ENCODE peak calls at places on chromosome 2, in seven cellular contexts. W is WERI-Rb-1; T is brain microvascular endothelial cell; E is Peyer's patch; S is naive thymus-derived CD4-positive, alpha-beta T cell; O is SJSA1; F is tibial artery. C is an unnamed sample. For H3K27me3 and H3K36me3, the result is how much of the 10 kb centered on the place peaks cover.

GRCh38 chr2:167550448-167550847 is 662.2 kb downstream of the XIRP2 start:
- DNase-seq in W (no peak), T (peak), E (no peak), S (no peak), O (no peak), F (no peak), C (peak)

GRCh38 chr2:64987963-64988419 is 1.2 kb upstream of the SLC1A4 start:
- DNase-seq in W (no peak), T (no peak), E (no peak), S (no peak), O (no peak), F (no peak), C (no peak)

GRCh38 chr2:77119333-77119732 is 402.8 kb downstream of the LRRTM4 start:
- DNase-seq in W (no peak), T (no peak), E (no peak), S (no peak), O (no peak), F (no peak), C (no peak)

GRCh38 chr2:19860022-19860421 is 41.8 kb downstream of the TTC32 start:
- DNase-seq in W (no peak), T (no peak), E (no peak), S (no peak), O (no peak), F (peak), C (no peak)

GRCh38 chr2:225122582-225123486 is 80.6 kb upstream of the DOCK10 start:
- DNase-seq in W (peak), T (peak), E (no peak), S (peak), O (no peak), F (no peak), C (no peak)

GRCh38 chr2:226185613-226186211 is 613.9 kb downstream of the IRS1 start:
- DNase-seq in W (no peak), T (peak), E (no peak), S (no peak), O (peak), F (no peak), C (no peak)

GRCh38 chr2:237012577-237013237 is 73.0 kb upstream of the COPS8 start:
- DNase-seq in W (no peak), T (peak), E (no peak), S (no peak), O (no peak), F (no peak), C (no peak)

GRCh38 chr2:216366777-216367465 is 5.4 kb downstream of the MARCHF4 start:
- DNase-seq in W (no peak), T (no peak), E (no peak), S (no peak), O (no peak), F (no peak), C (no peak)

GRCh38 chr2:71379086-71379485 is 47.5 kb downstream of the ZNF638 start:
- DNase-seq in W (no peak), T (peak), E (no peak), S (no peak), O (peak), F (no peak), C (no peak)

GRCh38 chr2:45983213-45983612 is 314.0 kb upstream of the EPAS1 start:
- DNase-seq in W (no peak), T (no peak), E (no peak), S (no peak), O (no peak), F (no peak), C (no peak)

GRCh38 chr2:29920631-29921559 is 491 bp downstream of the ALK start:
- DNase-seq in W (peak), T (no peak), E (no peak), S (no peak), O (peak), F (no peak), C (no peak)

GRCh38 chr2:29920130-29920577 is 1.2 kb downstream of the ALK start:
- DNase-seq in W (peak), T (no peak), E (no peak), S (peak), O (peak), F (peak), C (peak)

GRCh38 chr2:29921560-29921915 is at the start of gene ALK:
- DNase-seq in W (peak), T (peak), E (peak), S (no peak), O (peak), F (peak), C (peak)

GRCh38 chr2:29910960-29911359 is 10.4 kb downstream of the ALK start:
- DNase-seq in W (no peak), T (no peak), E (no peak), S (no peak), O (no peak), F (no peak), C (no peak)

DNA sequence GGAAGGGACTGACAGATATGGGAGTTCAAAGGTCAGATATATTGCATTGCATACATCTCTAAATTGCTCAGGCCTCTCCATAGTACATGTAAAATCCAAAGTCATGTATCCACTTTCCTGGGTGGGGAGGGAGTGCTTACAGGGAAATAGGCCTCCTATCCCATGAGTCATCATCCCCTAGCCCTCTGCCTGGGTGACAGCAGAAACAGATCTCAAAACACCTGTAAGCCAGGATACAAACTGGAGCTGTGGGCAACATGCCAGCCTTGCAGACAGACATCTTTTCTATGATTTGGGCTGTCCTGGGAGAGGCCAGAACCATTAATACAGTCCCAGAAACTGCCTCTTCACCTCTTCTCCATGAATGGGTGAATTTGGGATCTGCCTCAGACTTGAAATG is 4.8 kb downstream of the ALK start:
- DNase-seq in W (no peak), T (no peak), E (no peak), S (no peak), O (no peak), F (no peak), C (no peak)
- H3K27me3 ChIP-seq in W (under half), T (under half), E (under half), S (under half), O (under half), F (under half), C (under half)

GRCh38 chr2:208250401-208250800 is 4.5 kb downstream of the IDH1 start:
- DNase-seq in W (no peak), T (no peak), E (no peak), S (no peak), O (no peak), F (no peak), C (no peak)
- H3K36me3 ChIP-seq in W (under half), T (under half), E (under half), S (under half), O (under half), F (under half), C (under half)

GRCh38 chr2:25376750-25377621 is 35.3 kb upstream of the DNMT3A start:
- DNase-seq in W (peak), T (peak), E (peak), S (peak), O (peak), F (peak), C (peak)
- H3K4me3 ChIP-seq in W (peak), T (peak), E (peak), S (peak), O (peak), F (peak), C (peak)

DNA sequence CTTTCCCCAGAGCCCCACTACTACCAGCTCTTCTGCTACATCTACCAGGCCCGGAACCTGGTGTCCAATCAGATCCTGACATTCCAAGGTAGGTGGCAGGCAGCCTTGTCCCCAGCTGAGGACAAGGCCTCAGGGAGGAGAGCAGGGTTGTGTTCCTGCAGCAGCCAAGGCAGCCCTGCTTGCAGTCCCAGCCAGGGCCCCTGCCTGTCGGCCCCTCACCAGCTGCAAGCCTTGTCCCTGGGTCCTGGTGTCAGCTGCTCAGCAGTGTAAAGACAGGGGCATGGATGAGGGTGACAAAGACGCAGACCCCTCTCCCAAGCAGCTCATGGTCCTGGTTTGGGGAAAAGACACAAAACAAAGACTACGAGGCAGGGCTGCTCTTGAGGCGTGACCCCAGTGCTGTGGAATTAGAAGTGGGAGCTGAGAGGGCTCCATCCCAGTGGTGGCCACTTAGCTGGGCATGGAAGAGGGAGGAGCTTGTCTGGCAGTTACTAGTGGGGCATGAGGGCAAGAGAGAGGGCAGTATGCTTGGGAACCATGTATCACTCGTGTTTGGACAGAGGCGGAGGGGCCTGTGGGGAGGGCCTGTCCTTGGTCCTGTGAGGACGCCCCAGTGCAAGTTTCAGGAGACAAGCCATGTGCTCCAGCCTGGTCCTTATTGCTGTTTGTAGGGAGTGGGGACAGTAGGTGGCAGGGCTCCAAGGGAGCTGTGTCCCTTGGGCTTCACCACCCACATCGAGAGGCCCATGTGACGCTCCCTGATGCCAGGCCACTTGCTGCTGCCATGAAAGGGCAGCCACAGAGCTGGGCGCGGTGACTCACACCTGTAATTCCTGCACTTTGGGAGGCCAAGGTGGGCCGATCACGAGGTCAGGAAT is 47.5 kb downstream of the LMAN2L start:
- DNase-seq in W (no peak), T (no peak), E (no peak), S (no peak), O (no peak), F (no peak), C (no peak)
- H3K27me3 ChIP-seq in W (under half), T (under half), E (under half), S (under half), O (under half), F (under half), C (under half)

GRCh38 chr2:37644191-37644590 is 27.3 kb downstream of the CDC42EP3 start:
- DNase-seq in W (no peak), T (no peak), E (no peak), S (no peak), O (no peak), F (no peak), C (no peak)

GRCh38 chr2:37638973-37639372 is 32.5 kb downstream of the CDC42EP3 start:
- DNase-seq in W (no peak), T (no peak), E (no peak), S (no peak), O (no peak), F (no peak), C (no peak)

GRCh38 chr2:37643102-37644078 is 28.1 kb downstream of the CDC42EP3 start:
- DNase-seq in W (no peak), T (no peak), E (no peak), S (no peak), O (no peak), F (no peak), C (no peak)

GRCh38 chr2:37639631-37640030 is 31.8 kb downstream of the CDC42EP3 start:
- DNase-seq in W (no peak), T (no peak), E (no peak), S (no peak), O (no peak), F (no peak), C (no peak)

GRCh38 chr2:37641582-37642111 is 29.8 kb downstream of the CDC42EP3 start:
- DNase-seq in W (no peak), T (no peak), E (no peak), S (no peak), O (no peak), F (no peak), C (no peak)
- H3K36me3 ChIP-seq in W (under half), T (under half), E (under half), S (under half), O (half or more), F (under half), C (under half)

DNA sequence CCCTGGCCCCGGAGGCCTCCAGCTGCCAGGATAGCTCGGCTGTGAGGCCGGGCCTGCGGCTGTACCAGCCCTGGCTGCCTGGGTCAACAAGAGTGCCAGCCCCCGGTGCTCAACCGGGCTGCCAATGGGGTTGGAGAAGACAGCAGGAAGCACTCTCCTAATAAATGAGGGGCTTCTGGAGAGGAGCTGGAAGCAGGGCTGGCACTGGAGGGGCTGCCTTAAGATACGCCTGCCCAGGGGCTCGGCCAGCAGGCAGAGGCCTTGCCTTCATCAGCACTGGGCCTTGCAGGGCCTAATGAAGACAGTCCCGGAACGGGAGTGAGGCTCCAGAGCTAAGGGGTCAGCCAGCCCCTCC is 73.6 kb downstream of the TEX51 start:
- DNase-seq in W (no peak), T (no peak), E (no peak), S (no peak), O (no peak), F (no peak), C (no peak)
- H3K4me3 ChIP-seq in W (no peak), T (no peak), E (peak), S (no peak), O (no peak), F (no peak), C (no peak)

C was measured in H7.